ENCODE peak calls at places on chromosomes 4 and X, in eight cellular contexts. Y is type B pancreatic cell; I is COR-L47; E is GM04503; B is NCI-H524; P is activated CD8-positive, alpha-beta memory T cell treated with anti-CD3 and anti-CD28 coated beads for 4 hours; G is fibroblast of pulmonary artery; F is activated B cell treated with CpG ODN at 0.5 μM for 24 hours. Q is an unnamed sample.

GRCh38 chr4:41496980-41497379 is 41.0 kb upstream of the LIMCH1 start:
- DNase-seq in Y (no peak), I (no peak), E (no peak), B (no peak), P (no peak), G (no peak), F (no peak), Q (no peak)

GRCh38 chr4:123110147-123110546 is 187.8 kb upstream of the NUDT6 start:
- DNase-seq in Y (no peak), I (no peak), E (no peak), B (no peak), P (no peak), G (peak; percentile 73), F (no peak), Q (no peak)

GRCh38 chr4:76188149-76188548 is 25.5 kb downstream of the SCARB2 start:
- DNase-seq in Y (no peak), I (no peak), E (no peak), B (no peak), P (no peak), G (no peak), F (no peak), Q (no peak)

GRCh38 chrX:13498220-13498619 is 71.2 kb upstream of the EGFL6 start:
- DNase-seq in Y (no peak), I (peak; percentile 14), E (no peak), B (no peak), P (no peak), G (no peak), F (no peak), Q (no peak)

GRCh38 chrX:25717122-25717521 is 421.0 kb upstream of the MAGEB18 start:
- DNase-seq in Y (no peak), I (no peak), E (no peak), B (no peak), P (no peak), G (no peak), F (no peak), Q (no peak)

GRCh38 chrX:107603433-107604159 is 24.7 kb upstream of the PRPS1 start:
- DNase-seq in Y (no peak), I (no peak), E (no peak), B (no peak), P (no peak), G (no peak), F (no peak), Q (no peak)

GRCh38 chr4:14396183-14396582 is 606.1 kb upstream of the CPEB2 start:
- DNase-seq in Y (no peak), I (no peak), E (no peak), B (no peak), P (no peak), G (no peak), F (no peak), Q (no peak)

GRCh38 chrX:38052096-38052495 is 45.7 kb downstream of the SYTL5 start:
- DNase-seq in Y (no peak), I (no peak), E (peak; percentile 34), B (no peak), P (no peak), G (peak; percentile 83), F (no peak), Q (no peak)

GRCh38 chr4:129344058-129344457 is 248.1 kb downstream of the C4orf33 start:
- DNase-seq in Y (no peak), I (peak; percentile 20), E (no peak), B (no peak), P (no peak), G (peak; percentile 66), F (no peak), Q (no peak)

GRCh38 chr4:11719879-11720278 is 291.2 kb upstream of the HS3ST1 start:
- DNase-seq in Y (no peak), I (no peak), E (no peak), B (peak; percentile 4), P (no peak), G (no peak), F (no peak), Q (no peak)

GRCh38 chrX:44314259-44314734 is 29.2 kb downstream of the EFHC2 start:
- DNase-seq in Y (no peak), I (no peak), E (no peak), B (no peak), P (no peak), G (peak; percentile 76), F (peak; percentile 13), Q (no peak)

GRCh38 chrX:10557166-10557565 is 63.2 kb downstream of the MID1 start:
- DNase-seq in Y (no peak), I (no peak), E (no peak), B (no peak), P (no peak), G (no peak), F (no peak), Q (no peak)

GRCh38 chr4:53840643-53841042 is 223.8 kb downstream of the CHIC2 start:
- DNase-seq in Y (no peak), I (no peak), E (no peak), B (no peak), P (no peak), G (peak; percentile 63), F (no peak), Q (no peak)

GRCh38 chr4:159312236-159312635 is 209.4 kb downstream of the RAPGEF2 start:
- DNase-seq in Y (no peak), I (no peak), E (no peak), B (no peak), P (no peak), G (no peak), F (no peak), Q (no peak)

GRCh38 chr4:173243917-173244658 is 75.5 kb downstream of the GALNT7 start:
- DNase-seq in Y (no peak), I (peak; percentile 79), E (no peak), B (no peak), P (no peak), G (no peak), F (no peak), Q (no peak)

GRCh38 chr4:1218892-1219552 is 29.9 kb downstream of the CTBP1 start:
- DNase-seq in Y (no peak), I (no peak), E (no peak), B (no peak), P (no peak), G (no peak), F (peak; percentile 41), Q (no peak)

GRCh38 chrX:154002215-154002719 is 17.4 kb downstream of the IRAK1 start:
- DNase-seq in Y (no peak), I (peak; percentile 11), E (peak; percentile 49), B (no peak), P (no peak), G (peak; percentile 33), F (peak; percentile 27), Q (peak; percentile 23)